ENCODE peak calls at places on chromosomes 1 and 21, in nine cellular contexts. U is neural crest cell, C is retinal pigment epithelial cell, D is thoracic aorta, X is mucosa of descending colon, Z is fibroblast of mammary gland, B is RWPE2, T is endodermal cell, P is AG09309. G is an unnamed sample.

GRCh38 chr1:209389258-209389657 is 194.3 kb upstream of the CAMK1G start:
- DNase-seq in X (no peak), U (no peak), T (no peak), B (peak; percentile 64), Z (peak; percentile 96), P (no peak), C (peak; percentile 92), D (no peak), G (peak; percentile 44)

GRCh38 chr1:221274373-221274772 is 395.1 kb downstream of the HLX start:
- DNase-seq in C (no peak), B (no peak), D (no peak), T (peak; percentile 73), Z (no peak), U (no peak), P (no peak), X (no peak), G (no peak)

GRCh38 chr1:97050501-97050900 is 328.9 kb downstream of the PTBP2 start:
- DNase-seq in P (no peak), Z (peak; percentile 47), U (no peak), D (no peak), X (no peak), B (no peak), T (no peak), C (peak; percentile 25), G (no peak)

GRCh38 chr1:156806512-156807440 is 9.9 kb downstream of the SH2D2A start:
- DNase-seq in T (no peak), C (no peak), D (no peak), P (no peak), U (no peak), B (no peak), Z (peak; percentile 35), X (no peak), G (no peak)

GRCh38 chr1:55814967-55815366 is 599.8 kb upstream of the USP24 start:
- DNase-seq in T (no peak), C (no peak), D (no peak), Z (no peak), B (no peak), X (no peak), U (no peak), P (no peak), G (no peak)

GRCh38 chr1:159554681-159555080 is 18.9 kb upstream of the OR10J5 start:
- DNase-seq in P (no peak), T (no peak), B (no peak), U (no peak), X (no peak), Z (peak; percentile 44), C (peak; percentile 4), D (no peak), G (no peak)

GRCh38 chr1:94329986-94330385 is 88.2 kb upstream of the ABCD3 start:
- DNase-seq in X (no peak), D (no peak), B (no peak), P (no peak), T (peak; percentile 70), C (no peak), Z (peak; percentile 73), U (no peak), G (no peak)

GRCh38 chr1:44791364-44791801 is 3.4 kb upstream of the BEST4 start:
- DNase-seq in U (no peak), Z (no peak), D (no peak), T (peak; percentile 57), B (no peak), C (no peak), X (peak; percentile 45), P (no peak), G (no peak)

GRCh38 chr1:170162385-170163226 is 16.8 kb downstream of the NTMT2 start:
- DNase-seq in B (no peak), X (no peak), T (peak; percentile 63), C (peak; percentile 95), Z (peak; percentile 97), U (no peak), D (peak; percentile 22), P (peak; percentile 92), G (peak; percentile 60)

GRCh38 chr1:164707868-164708331 is 148.9 kb downstream of the PBX1 start:
- DNase-seq in D (no peak), X (no peak), U (no peak), T (no peak), C (no peak), P (peak; percentile 78), B (no peak), Z (peak; percentile 89), G (peak; percentile 60)

GRCh38 chr21:27636671-27637070 is 669.8 kb upstream of the ADAMTS5 start:
- DNase-seq in B (no peak), T (no peak), U (no peak), Z (no peak), D (no peak), C (no peak), X (no peak), P (no peak), G (no peak)

GRCh38 chr1:24984800-24985552 is 54.9 kb upstream of the RUNX3 start:
- DNase-seq in X (peak; percentile 17), C (no peak), T (peak; percentile 57), D (no peak), Z (no peak), B (no peak), U (no peak), P (no peak), G (no peak)

GRCh38 chr1:47898156-47898825 is 98.9 kb downstream of the TRABD2B start:
- DNase-seq in C (no peak), B (no peak), U (no peak), P (no peak), T (peak; percentile 85), Z (no peak), X (no peak), D (no peak), G (no peak)

GRCh38 chr1:111294390-111294789 is 3.7 kb downstream of the CHIA start:
- DNase-seq in D (no peak), T (no peak), U (no peak), X (no peak), Z (no peak), C (no peak), B (no peak), P (no peak), G (no peak)

DNA sequence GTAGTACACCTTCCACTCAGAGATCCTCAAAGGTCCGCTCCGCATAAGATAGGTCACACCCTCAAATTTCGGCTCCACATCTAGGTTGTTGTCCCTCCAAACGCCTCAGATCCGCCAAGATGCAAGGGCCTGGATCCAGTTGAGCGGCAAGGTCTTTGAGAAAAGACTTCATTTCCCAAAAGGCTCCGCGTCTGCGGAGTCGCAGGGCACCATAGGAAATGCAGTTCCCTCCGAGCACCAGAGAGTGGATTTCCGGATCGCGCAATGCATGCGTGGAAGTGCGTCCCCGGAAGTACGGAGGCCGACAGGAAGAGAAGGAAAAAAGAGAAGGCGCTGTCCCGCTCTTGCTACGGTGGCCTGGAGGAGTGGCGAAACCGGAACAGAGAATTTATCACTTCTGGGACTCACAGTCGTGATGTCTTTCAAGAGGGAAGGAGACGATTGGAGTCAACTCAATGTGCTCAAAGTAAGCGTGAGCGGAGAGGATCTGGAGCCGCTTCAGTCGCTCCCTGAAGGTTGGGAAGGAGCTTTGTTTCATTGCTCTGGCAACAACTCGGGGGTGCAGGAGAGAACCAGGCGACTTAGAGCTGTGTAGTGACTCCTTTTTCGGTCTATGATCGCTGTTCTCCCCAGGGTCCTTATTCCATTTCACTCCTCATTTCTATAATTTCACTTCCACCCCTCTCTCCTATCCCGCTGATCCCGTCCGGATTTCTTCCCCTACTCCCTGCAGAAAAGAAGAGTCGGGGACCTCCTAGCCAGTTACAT is at the start of the genes LYSMD1 and SCNM1:
- DNase-seq in P (peak; percentile 95), D (peak; percentile 93), C (peak; percentile 97), Z (peak; percentile 99), B (peak; percentile 95), T (peak; percentile 99), X (peak; percentile 99), U (peak; percentile 92), G (peak; percentile 96)
- TF ChIP-seq CTCF in P (peak; percentile 3), D (no peak), C (no peak), Z (no peak), B (no peak), T (no peak), X (no peak), U (no peak), G (no peak)

GRCh38 chr1:228002792-228003191 is 4.0 kb upstream of the WNT3A start:
- DNase-seq in T (no peak), C (no peak), U (no peak), B (no peak), D (no peak), Z (no peak), X (no peak), P (no peak), G (no peak)

GRCh38 chr1:228003461-228004330 is 3.1 kb upstream of the WNT3A start:
- DNase-seq in D (no peak), X (no peak), T (no peak), P (no peak), C (no peak), B (no peak), Z (no peak), U (no peak), G (no peak)

GRCh38 chr1:228005511-228006033 is 1.2 kb upstream of the WNT3A start:
- DNase-seq in C (no peak), T (no peak), B (no peak), U (no peak), D (no peak), X (no peak), P (no peak), Z (no peak), G (no peak)

GRCh38 chr1:228004887-228005462 is 1.8 kb upstream of the WNT3A start:
- DNase-seq in D (no peak), Z (no peak), B (no peak), X (no peak), C (no peak), T (peak; percentile 77), P (no peak), U (no peak), G (no peak)

GRCh38 chr1:228004331-228004871 is 2.4 kb upstream of the WNT3A start:
- DNase-seq in Z (peak; percentile 22), T (peak; percentile 87), X (peak; percentile 11), C (no peak), D (no peak), P (no peak), B (no peak), U (no peak), G (no peak)
- TF ChIP-seq CTCF in Z (peak; percentile 44), T (peak; percentile 92), X (no peak), C (peak; percentile 67), D (no peak), P (peak; percentile 54), B (peak; percentile 38), U (peak; percentile 60), G (peak; percentile 24)

GRCh38 chr1:115355069-115355468 is 17.0 kb upstream of the NGF start:
- DNase-seq in C (no peak), Z (no peak), D (no peak), B (no peak), X (no peak), U (no peak), T (no peak), P (no peak), G (no peak)
- TF ChIP-seq CTCF in C (no peak), Z (no peak), D (no peak), B (no peak), X (no peak), U (no peak), T (no peak), P (no peak), G (no peak)

DNA sequence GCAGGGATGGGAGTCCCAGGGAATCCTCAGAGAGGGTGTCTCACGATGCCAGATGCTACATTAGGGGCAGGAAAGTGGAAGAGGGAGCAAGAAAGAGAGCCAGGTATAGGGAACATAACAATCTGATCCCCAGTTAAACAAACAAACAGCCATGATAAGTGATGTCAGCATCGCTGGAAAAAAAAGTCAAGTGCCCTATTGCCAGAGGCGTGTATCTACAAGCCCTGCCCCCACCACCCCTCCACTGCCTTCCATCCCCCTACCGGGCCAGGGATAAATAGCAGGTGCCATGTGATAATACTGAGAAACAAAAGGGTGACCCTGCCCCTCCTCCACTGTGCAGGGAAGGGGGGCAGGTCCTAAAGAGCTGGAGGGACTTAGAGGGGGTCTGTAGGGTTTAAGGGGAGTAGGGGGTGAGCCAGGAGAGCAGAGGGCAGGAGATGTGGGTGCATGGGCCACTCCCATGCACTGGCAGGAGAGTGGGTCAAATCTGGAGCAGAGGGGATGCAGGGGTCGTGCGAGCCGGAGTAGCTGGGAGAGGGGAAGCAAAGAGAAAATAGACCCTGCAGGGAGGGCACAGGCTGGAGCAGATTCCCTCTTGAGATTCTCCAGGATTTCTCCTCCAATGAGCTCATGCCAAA is 3.4 kb downstream of the SLC26A9 start:
- DNase-seq in C (no peak), Z (no peak), P (no peak), X (no peak), U (peak; percentile 35), B (no peak), T (peak; percentile 93), D (no peak), G (no peak)
- TF ChIP-seq CTCF in C (peak; percentile 40), Z (no peak), P (no peak), X (no peak), U (peak; percentile 48), B (no peak), T (peak; percentile 76), D (no peak), G (no peak)